ENCODE peak calls at places on chromosomes 7 and 10, in six cellular contexts. L is HCT116, F is testis, D is uterus, X is endothelial cell of umbilical vein, C is H1. I is an unnamed sample.

GRCh38 chr10:119826777-119827176 is 45.9 kb downstream of the MCMBP start:
- DNase-seq in L (no peak), X (no peak), F (no peak), D (no peak), C (no peak), I (no peak)

GRCh38 chr10:78231930-78232329 is 198.3 kb downstream of the RPS24 start:
- DNase-seq in F (peak; percentile 65), X (no peak), L (no peak), C (no peak), D (no peak), I (no peak)

GRCh38 chr10:25083546-25084111 is 67.2 kb downstream of the THNSL1 start:
- DNase-seq in D (no peak), F (no peak), L (no peak), X (no peak), C (no peak), I (no peak)

GRCh38 chr10:27581225-27581624 is 77.1 kb downstream of the RAB18 start:
- DNase-seq in F (no peak), L (no peak), D (no peak), C (no peak), X (no peak), I (no peak)

GRCh38 chr7:151114151-151115090 is 28.1 kb downstream of the AGAP3 start:
- DNase-seq in L (no peak), C (no peak), F (no peak), D (no peak), X (no peak), I (peak; percentile 41)

GRCh38 chr10:5589963-5590511 is 65.3 kb downstream of the CALML3 start:
- DNase-seq in C (no peak), F (no peak), D (no peak), L (no peak), X (peak; percentile 65), I (no peak)

GRCh38 chr10:50501899-50502556 is 121.7 kb downstream of the SGMS1 start:
- DNase-seq in X (no peak), D (no peak), F (no peak), C (no peak), L (no peak), I (no peak)

GRCh38 chr7:149821191-149822148 is 16.7 kb upstream of the ZNF862 start:
- DNase-seq in D (no peak), F (no peak), L (no peak), X (no peak), C (no peak), I (no peak)

GRCh38 chr7:140653319-140654108 is 12.9 kb upstream of the DENND2A start:
- DNase-seq in D (peak; percentile 74), F (peak; percentile 78), X (peak; percentile 62), C (no peak), L (peak; percentile 65), I (peak; percentile 62)

GRCh38 chr7:23396222-23396621 is 74.1 kb downstream of the IGF2BP3 start:
- DNase-seq in F (no peak), L (no peak), X (no peak), D (no peak), C (no peak), I (no peak)

GRCh38 chr7:28179081-28180030 is 1.2 kb downstream of the JAZF1 start:
- DNase-seq in F (peak; percentile 76), X (peak; percentile 21), L (no peak), C (no peak), D (peak; percentile 71), I (peak; percentile 72)

GRCh38 chr7:30888783-30889182 is 22.9 kb upstream of the AQP1 start:
- DNase-seq in F (no peak), X (peak; percentile 73), D (no peak), C (no peak), L (no peak), I (no peak)

GRCh38 chr7:151115121-151115835 is 29.0 kb downstream of the AGAP3 start:
- DNase-seq in X (peak; percentile 15), C (no peak), F (no peak), D (no peak), L (no peak), I (no peak)

GRCh38 chr7:12321248-12321647 is 82.4 kb downstream of the VWDE start:
- DNase-seq in L (no peak), X (no peak), D (no peak), F (no peak), C (no peak), I (no peak)

GRCh38 chr10:19745672-19746071 is 70.6 kb upstream of the PLXDC2 start:
- DNase-seq in C (no peak), D (no peak), L (no peak), F (no peak), X (no peak), I (no peak)

GRCh38 chr10:26574783-26575182 is 122.7 kb upstream of the PDSS1 start:
- DNase-seq in D (no peak), C (no peak), X (no peak), F (no peak), L (no peak), I (no peak)

GRCh38 chr10:1423676-1424253 is 313.6 kb downstream of the ADARB2 start:
- DNase-seq in X (no peak), L (no peak), C (no peak), D (no peak), F (no peak), I (no peak)

GRCh38 chr10:131839351-131839750 is 61.5 kb upstream of the PPP2R2D start:
- DNase-seq in X (no peak), C (no peak), F (no peak), D (peak; percentile 2), L (no peak), I (no peak)

GRCh38 chr7:41403291-41403690 is 299.6 kb downstream of the INHBA start:
- DNase-seq in X (no peak), D (no peak), F (no peak), C (no peak), L (no peak), I (no peak)

GRCh38 chr7:73831656-73832579 is 1.1 kb downstream of the CLDN4 start:
- DNase-seq in D (no peak), X (no peak), F (peak; percentile 39), L (peak; percentile 77), C (no peak), I (peak; percentile 90)

GRCh38 chr7:17618652-17618974 is 320.2 kb downstream of the AHR start:
- DNase-seq in X (peak; percentile 36), L (no peak), C (no peak), F (no peak), D (no peak), I (no peak)

GRCh38 chr10:88986549-88987242 is 3.9 kb upstream of the FAS start:
- DNase-seq in X (peak; percentile 68), F (peak; percentile 54), D (no peak), C (no peak), L (no peak), I (peak; percentile 33)

GRCh38 chr7:151240536-151240935 is 8.0 kb downstream of the SMARCD3 start:
- DNase-seq in D (no peak), L (no peak), F (no peak), X (no peak), C (no peak), I (no peak)

GRCh38 chr7:140209866-140210609 is 33.3 kb upstream of the KDM7A start:
- DNase-seq in D (no peak), L (no peak), X (no peak), F (peak; percentile 24), C (no peak), I (peak; percentile 43)

GRCh38 chr7:141053626-141054025 is 20.2 kb upstream of the TMEM178B start:
- DNase-seq in F (no peak), X (no peak), L (no peak), C (no peak), D (no peak), I (no peak)

GRCh38 chr7:156015237-156016020 is 203.2 kb upstream of the SHH start:
- DNase-seq in L (no peak), X (no peak), C (no peak), D (no peak), F (no peak), I (peak; percentile 15)

GRCh38 chr10:122464158-122464510 is 2.8 kb downstream of the HTRA1 start:
- DNase-seq in F (no peak), X (no peak), D (no peak), L (no peak), C (no peak), I (no peak)

GRCh38 chr10:107011992-107012391 is 152.5 kb downstream of the SORCS1 start:
- DNase-seq in F (no peak), C (no peak), D (no peak), X (no peak), L (no peak), I (no peak)

GRCh38 chr10:81575007-81575406 is 300.0 kb upstream of the NRG3 start:
- DNase-seq in D (no peak), X (no peak), C (no peak), L (no peak), F (no peak), I (no peak)

GRCh38 chr10:133528845-133529575 is 1.8 kb downstream of the CYP2E1 start:
- DNase-seq in F (peak; percentile 36), X (no peak), C (no peak), D (no peak), L (no peak), I (peak; percentile 38)

GRCh38 chr7:30238721-30239441 is 45.5 kb upstream of the ZNRF2 start:
- DNase-seq in X (peak; percentile 7), D (no peak), L (no peak), C (no peak), F (no peak), I (peak; percentile 88)

GRCh38 chr7:32496052-32496813 is 944 bp downstream of the AVL9 start:
- DNase-seq in F (no peak), C (no peak), L (no peak), D (no peak), X (peak; percentile 53), I (no peak)

DNA sequence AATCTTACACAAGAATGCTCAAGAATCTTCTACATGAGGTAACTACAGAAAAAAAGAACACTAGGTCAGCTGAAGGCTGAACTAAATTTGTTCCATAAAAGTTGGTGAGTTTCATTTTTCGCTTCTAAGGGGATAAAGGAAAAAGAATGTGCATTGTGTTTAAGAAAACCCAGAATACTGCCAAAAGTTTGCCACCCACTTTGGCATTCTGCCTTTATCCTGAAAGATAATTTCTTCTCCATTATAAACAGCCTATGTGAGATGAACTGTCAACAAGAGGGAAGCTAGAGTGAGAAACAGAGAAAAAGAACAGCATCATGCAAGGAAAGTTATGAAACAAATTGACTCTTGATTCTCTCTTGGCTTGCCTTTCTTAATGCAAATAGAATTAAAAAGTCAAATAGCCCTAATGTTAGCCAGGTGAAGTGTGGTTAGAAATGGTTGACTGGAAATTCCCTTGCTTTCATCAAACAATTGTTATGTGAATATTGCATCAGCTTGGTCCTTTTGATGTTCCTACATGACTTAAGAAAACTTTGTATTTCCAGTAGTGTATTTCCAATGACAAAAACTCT is 25.8 kb downstream of the STEAP1 start:
- DNase-seq in C (no peak), D (no peak), L (peak; percentile 66), F (no peak), X (peak; percentile 78), I (no peak)
- H3K4me3 ChIP-seq in C (no peak overlapping the region), D (no peak overlapping the region), L (no peak overlapping the region), F (no peak overlapping the region), X (no peak overlapping the region), I (no peak overlapping the region)

GRCh38 chr10:73097305-73097670 is 622 bp upstream of the P4HA1 start:
- DNase-seq in C (no peak), D (no peak), F (no peak), L (no peak), X (no peak), I (no peak)
- H3K9me3 ChIP-seq in C (no peaks in the 10 kb centered on the region), D (no peaks in the 10 kb centered on the region), F (no peaks in the 10 kb centered on the region), L (no peaks in the 10 kb centered on the region), X (no peaks in the 10 kb centered on the region), I (no peaks in the 10 kb centered on the region)

GRCh38 chr10:61683319-61683718 is 20.6 kb downstream of the CABCOCO1 start:
- DNase-seq in L (no peak), X (no peak), D (no peak), C (no peak), F (no peak), I (no peak)
- TF ChIP-seq POLR2A in L (no peak), X (no peak), D (no peak), C (no peak), F (no peak), I (no peak)

GRCh38 chr7:88306590-88307048 is at the start of gene STEAP4:
- DNase-seq in D (peak; percentile 56), C (peak; percentile 47), X (no peak), L (peak; percentile 19), F (peak; percentile 85), I (peak; percentile 81)
- H3K4me3 ChIP-seq in D (peak within 1 kb of the TSS; percentile 22), C (peak within 1 kb of the TSS; percentile 42), X (no peak within 1 kb of the TSS), L (peak within 1 kb of the TSS; percentile 36), F (peak within 1 kb of the TSS; percentile 57), I (peak within 1 kb of the TSS; percentile 38)

I was measured in stomach.